ENCODE peak calls at places on chromosomes 13 and 19, in ten cellular contexts. E, H, S, W, K, G, V, N, O and Z are unnamed samples.

GRCh38 chr13:112648101-112648500 is 41.7 kb upstream of the ATP11A start:
- DNase-seq in E (no peak), H (no peak), S (no peak), W (no peak), K (peak; percentile 0), G (no peak), V (no peak), N (no peak), O (no peak), Z (no peak)

GRCh38 chr13:41008349-41008980 is 10.7 kb downstream of the ELF1 start:
- DNase-seq in E (peak; percentile 79), H (peak; percentile 79), S (no peak), W (no peak), K (no peak), G (no peak), V (no peak), N (no peak), O (no peak), Z (no peak)

GRCh38 chr13:80217614-80218456 is 123.1 kb downstream of the SPRY2 start:
- DNase-seq in E (peak; percentile 84), H (peak; percentile 96), S (no peak), W (no peak), K (no peak), G (no peak), V (peak; percentile 32), N (peak; percentile 74), O (peak; percentile 44), Z (no peak)

GRCh38 chr13:44045179-44045562 is 165.5 kb downstream of the LACC1 start:
- DNase-seq in E (no peak), H (no peak), S (no peak), W (no peak), K (no peak), G (no peak), V (no peak), N (peak; percentile 9), O (no peak), Z (no peak)

GRCh38 chr19:54035215-54036178 is 28.2 kb downstream of the VSTM1 start:
- DNase-seq in E (peak; percentile 91), H (peak; percentile 92), S (no peak), W (no peak), K (no peak), G (no peak), V (peak; percentile 32), N (peak; percentile 75), O (peak; percentile 68), Z (no peak)

GRCh38 chr13:94303644-94304174 is 175.8 kb downstream of the DCT start:
- DNase-seq in E (no peak), H (no peak), S (no peak), W (no peak), K (no peak), G (no peak), V (no peak), N (no peak), O (peak; percentile 29), Z (no peak)

GRCh38 chr19:1170938-1171754 is 2.9 kb downstream of the SBNO2 start:
- DNase-seq in E (no peak), H (no peak), S (no peak), W (no peak), K (no peak), G (no peak), V (no peak), N (peak; percentile 40), O (no peak), Z (no peak)

GRCh38 chr19:5090465-5090779 is 121.5 kb downstream of the KDM4B start:
- DNase-seq in E (no peak), H (no peak), S (no peak), W (no peak), K (no peak), G (no peak), V (no peak), N (no peak), O (no peak), Z (no peak)

GRCh38 chr13:40102854-40103253 is 447.4 kb downstream of the COG6 start:
- DNase-seq in E (peak; percentile 67), H (peak; percentile 90), S (no peak), W (no peak), K (no peak), G (no peak), V (peak; percentile 13), N (no peak), O (no peak), Z (no peak)

GRCh38 chr19:3669616-3670257 is 30.5 kb downstream of the PIP5K1C start:
- DNase-seq in E (no peak), H (no peak), S (no peak), W (no peak), K (no peak), G (no peak), V (no peak), N (no peak), O (no peak), Z (no peak)
- TF ChIP-seq CTCF in E (no peak), H (no peak), S (no peak), W (no peak), K (no peak), G (no peak), V (no peak), N (no peak), O (no peak), Z (no peak)

GRCh38 chr13:27450921-27451461 is 627 bp upstream of the MTIF3 start:
- DNase-seq in E (peak; percentile 50), H (peak; percentile 49), S (no peak), W (peak; percentile 57), K (peak; percentile 58), G (peak; percentile 45), V (no peak), N (peak; percentile 58), O (peak; percentile 64), Z (no peak)
- TF ChIP-seq CTCF in E (no peak), H (no peak), S (no peak), W (no peak), K (no peak), G (no peak), V (no peak), N (no peak), O (no peak), Z (no peak)

GRCh38 chr13:61024046-61024445 is 391.6 kb downstream of the PCDH20 start:
- DNase-seq in E (no peak), H (no peak), S (no peak), W (no peak), K (no peak), G (no peak), V (no peak), N (no peak), O (no peak), Z (no peak)
- TF ChIP-seq CTCF in E (no peak), H (no peak), S (no peak), W (no peak), K (no peak), G (no peak), V (no peak), N (no peak), O (no peak), Z (no peak)

GRCh38 chr19:33214621-33215020 is 11.0 kb downstream of the SLC7A10 start:
- DNase-seq in E (peak; percentile 13), H (peak; percentile 42), S (peak; percentile 37), W (no peak), K (no peak), G (no peak), V (no peak), N (peak; percentile 81), O (peak; percentile 80), Z (no peak)
- TF ChIP-seq CTCF in E (no peak), H (peak; percentile 40), S (peak; percentile 39), W (no peak), K (no peak), G (no peak), V (no peak), N (peak; percentile 64), O (peak; percentile 57), Z (peak; percentile 54)

GRCh38 chr13:110089815-110090214 is 217.1 kb downstream of the COL4A1 start:
- DNase-seq in E (no peak), H (no peak), S (no peak), W (no peak), K (no peak), G (no peak), V (no peak), N (no peak), O (peak; percentile 27), Z (no peak)
- TF ChIP-seq CTCF in E (peak; percentile 51), H (peak; percentile 38), S (peak; percentile 54), W (no peak), K (no peak), G (no peak), V (peak; percentile 57), N (peak; percentile 44), O (peak; percentile 44), Z (peak; percentile 66)